ENCODE peak calls at places on chromosomes 6 and 20, in four cellular contexts. T, Y, O and Q are unnamed samples. For H3K4me1 and H3K36me3, the result is how much of the 10 kb centered on the place peaks cover.

GRCh38 chr20:41344477-41344876 is 3.9 kb downstream of the LPIN3 start:
- DNase-seq in T (no peak), Y (no peak), O (no peak), Q (no peak)

GRCh38 chr6:118963003-118963402 is 28.0 kb upstream of the MCM9 start:
- DNase-seq in O (no peak), Y (peak), T (no peak), Q (no peak)

GRCh38 chr6:33589723-33590530 is 9.9 kb upstream of the BAK1 start:
- DNase-seq in T (peak), Y (peak), O (peak), Q (peak)

GRCh38 chr6:85418059-85418458 is 31.8 kb upstream of the NT5E start:
- DNase-seq in T (no peak), Y (no peak), O (peak), Q (no peak)

GRCh38 chr6:45421700-45422540 is 44.2 kb upstream of the SUPT3H start:
- DNase-seq in Y (no peak), T (peak), O (peak), Q (peak)

GRCh38 chr6:96499781-96500180 is 21.8 kb upstream of the UFL1 start:
- DNase-seq in Y (no peak), O (no peak), T (peak), Q (peak)

GRCh38 chr6:4901256-4902061 is 102.4 kb downstream of the RPP40 start:
- DNase-seq in O (no peak), Y (no peak), T (no peak), Q (no peak)

GRCh38 chr6:1481326-1481725 is 92.0 kb downstream of the FOXF2 start:
- DNase-seq in Y (peak), T (no peak), O (no peak), Q (no peak)

GRCh38 chr6:159044899-159045727 is at the start of gene TAGAP:
- DNase-seq in T (peak), Y (no peak), O (no peak), Q (peak)

GRCh38 chr20:31485450-31486339 is 10.6 kb downstream of the REM1 start:
- DNase-seq in O (no peak), Y (no peak), T (no peak), Q (no peak)

GRCh38 chr6:84615113-84615850 is 149.1 kb downstream of the TBX18 start:
- DNase-seq in Y (no peak), O (no peak), T (no peak), Q (no peak)

GRCh38 chr20:2451939-2452732 is 18.5 kb downstream of the SNRPB start:
- DNase-seq in Y (peak), T (peak), O (peak), Q (peak)

GRCh38 chr6:154154389-154154967 is 115.4 kb downstream of the OPRM1 start:
- DNase-seq in Y (peak), O (peak), T (peak), Q (peak)

GRCh38 chr20:8303651-8304050 is 171.6 kb downstream of the PLCB1 start:
- DNase-seq in O (no peak), Y (no peak), T (no peak), Q (no peak)

GRCh38 chr6:55983861-55984260 is 108.5 kb upstream of the BMP5 start:
- DNase-seq in T (no peak), O (no peak), Y (no peak), Q (no peak)

GRCh38 chr20:44056010-44056698 is 130.8 kb downstream of the JPH2 start:
- DNase-seq in T (peak), Y (no peak), O (peak), Q (peak)

GRCh38 chr6:157487110-157487773 is 106.3 kb downstream of the ZDHHC14 start:
- DNase-seq in O (no peak), T (no peak), Y (no peak), Q (no peak)

GRCh38 chr20:29878777-29879442 is 1378.6 kb upstream of the DEFB115 start:
- DNase-seq in T (no peak), O (no peak), Y (no peak), Q (no peak)

GRCh38 chr6:153673214-153673613 is 365.8 kb upstream of the OPRM1 start:
- DNase-seq in O (no peak), T (no peak), Y (no peak), Q (no peak)

GRCh38 chr6:165602291-165602690 is 60.8 kb downstream of the PDE10A start:
- DNase-seq in O (no peak), T (no peak), Y (no peak), Q (no peak)

GRCh38 chr6:45375449-45375848 is 2.3 kb downstream of the SUPT3H start:
- DNase-seq in Y (no peak), O (no peak), T (no peak), Q (no peak)

GRCh38 chr6:3796396-3796795 is 44.9 kb upstream of the PXDC1 start:
- DNase-seq in Y (no peak), O (no peak), T (no peak), Q (no peak)

GRCh38 chr6:20350215-20350614 is 51.5 kb upstream of the E2F3 start:
- DNase-seq in Y (no peak), T (no peak), O (no peak), Q (no peak)

GRCh38 chr6:100427452-100427851 is 37.3 kb downstream of the SIM1 start:
- DNase-seq in Y (no peak), O (no peak), T (no peak), Q (no peak)

GRCh38 chr6:25298508-25298834 is 19.3 kb downstream of the CARMIL1 start:
- DNase-seq in T (no peak), O (no peak), Y (no peak), Q (no peak)

GRCh38 chr6:53673138-53673801 is 7.7 kb upstream of the KLHL31 start:
- DNase-seq in Y (peak), O (peak), T (no peak), Q (no peak)

GRCh38 chr6:142899101-142899760 is 45.7 kb downstream of the HIVEP2 start:
- DNase-seq in O (no peak), T (no peak), Y (no peak), Q (no peak)
- H3K4me1 ChIP-seq in O (under half), T (half or more), Y (under half), Q (half or more)

GRCh38 chr6:47379328-47379727 is 69.6 kb upstream of the TNFRSF21 start:
- DNase-seq in T (no peak), Y (no peak), O (no peak), Q (no peak)
- H3K4me3 ChIP-seq in T (no peak), Y (no peak), O (no peak), Q (no peak)

GRCh38 chr20:38935285-38935684 is 9.1 kb downstream of the FAM83D start:
- DNase-seq in T (no peak), O (peak), Y (no peak), Q (no peak)
- H3K36me3 ChIP-seq in T (under half), O (under half), Y (under half), Q (under half)

GRCh38 chr6:41204156-41204555 is 3.2 kb upstream of the TREML2 start:
- DNase-seq in Y (no peak), T (no peak), O (no peak), Q (no peak)
- H3K4me1 ChIP-seq in Y (under half), T (under half), O (under half), Q (under half)

GRCh38 chr20:49814057-49814675 is 1.5 kb downstream of the SLC9A8 start:
- DNase-seq in T (no peak), O (no peak), Y (no peak), Q (no peak)
- H3K4me3 ChIP-seq in T (no peak), O (no peak), Y (peak), Q (no peak)

DNA sequence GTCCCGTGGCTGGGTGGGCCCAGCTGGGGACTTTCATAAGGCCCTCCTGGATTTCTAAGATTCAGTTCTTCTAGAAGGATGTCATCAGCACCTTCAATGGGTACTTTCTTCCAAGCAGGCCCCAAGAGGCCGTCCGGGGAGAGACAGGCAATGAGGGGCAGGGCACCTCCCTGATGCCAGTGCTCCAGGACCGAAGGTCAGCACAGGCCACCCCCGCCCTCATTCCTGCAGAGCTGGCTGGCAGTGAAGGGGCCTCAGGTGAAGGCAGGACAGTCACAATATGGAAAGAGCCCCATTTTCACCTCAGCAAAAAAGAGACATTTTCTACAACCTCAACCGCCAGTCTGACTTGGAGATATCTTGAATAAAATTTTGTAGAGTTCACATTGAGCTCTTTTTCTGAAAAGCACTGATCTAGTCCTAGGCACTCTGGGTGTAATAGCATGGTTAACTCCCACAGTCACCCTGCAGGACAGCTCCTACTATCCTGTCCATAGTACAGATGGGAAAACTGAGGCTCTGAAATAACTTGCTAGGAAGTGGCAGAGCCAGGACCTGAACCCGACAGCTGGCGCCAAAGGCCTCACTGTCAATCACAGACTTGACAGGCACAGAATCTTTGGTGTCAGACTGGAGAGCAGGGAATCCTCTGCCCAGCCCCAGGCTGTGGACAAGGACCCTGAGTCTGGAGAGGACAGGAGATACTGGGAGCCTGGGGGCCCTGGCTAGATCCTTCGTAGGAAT is 50.3 kb downstream of the RRBP1 start:
- DNase-seq in T (no peak), O (no peak), Y (no peak), Q (no peak)
- H3K36me3 ChIP-seq in T (under half), O (under half), Y (under half), Q (under half)

DNA sequence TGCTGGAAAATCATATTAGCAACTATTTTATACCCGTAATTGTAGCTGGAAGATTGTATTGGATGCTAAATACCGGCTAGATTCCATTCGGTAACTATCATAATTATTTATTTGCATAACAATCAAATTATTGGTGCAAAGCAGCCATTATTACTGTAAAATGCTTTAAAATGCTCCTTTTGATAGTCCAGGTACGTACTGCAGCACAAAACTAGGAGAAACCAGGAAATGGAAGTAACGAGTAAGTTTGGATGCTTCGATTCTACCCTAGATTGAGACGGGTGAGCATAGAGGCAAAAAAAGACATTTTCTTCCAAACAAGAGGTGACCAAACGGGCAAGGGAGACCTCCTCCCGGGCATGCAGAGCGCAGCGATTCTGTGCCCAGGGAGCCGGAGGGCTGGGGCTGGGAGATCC is 478 bp upstream of the XRN2 start:
- DNase-seq in Y (no peak), T (no peak), O (no peak), Q (no peak)
- H3K4me1 ChIP-seq in Y (under half), T (under half), O (under half), Q (under half)

GRCh38 chr6:123804771-123805540 is 1.3 kb downstream of the NKAIN2 start:
- DNase-seq in Y (no peak), O (no peak), T (no peak), Q (no peak)
- H3K4me3 ChIP-seq in Y (no peak), O (no peak), T (no peak), Q (no peak)